ENCODE peak calls at places on chromosome 14, in four cellular contexts. One of them, this sample, is unnamed. For H3K9me3 and H3K36me3, the result is how much of the 10 kb centered on the place peaks cover.

GRCh38 chr14:65027127-65027799 is 40.6 kb downstream of the FNTB start:
- DNase-seq in mammary epithelial cell: no peak
- DNase-seq in small intestine: no peak
- DNase-seq in esophagus squamous epithelium: no peak
- DNase-seq in this sample: no peak

GRCh38 chr14:58643366-58643765 is 5.6 kb downstream of the DACT1 start:
- DNase-seq in small intestine: no peak
- DNase-seq in mammary epithelial cell: no peak
- DNase-seq in esophagus squamous epithelium: no peak
- DNase-seq in this sample: no peak

GRCh38 chr14:50677527-50678063 is 9.5 kb upstream of the SAV1 start:
- DNase-seq in esophagus squamous epithelium: no peak
- DNase-seq in mammary epithelial cell: peak
- DNase-seq in small intestine: no peak
- DNase-seq in this sample: no peak

GRCh38 chr14:22084393-22085281 is 411.0 kb upstream of the OR4E1 start:
- DNase-seq in mammary epithelial cell: peak
- DNase-seq in small intestine: peak
- DNase-seq in esophagus squamous epithelium: no peak
- DNase-seq in this sample: no peak

GRCh38 chr14:81246561-81247270 is 26.0 kb upstream of the GTF2A1 start:
- DNase-seq in esophagus squamous epithelium: no peak
- DNase-seq in mammary epithelial cell: peak
- DNase-seq in small intestine: no peak
- DNase-seq in this sample: no peak

GRCh38 chr14:49950275-49951250 is 57.7 kb downstream of the ARF6 start:
- DNase-seq in esophagus squamous epithelium: no peak
- DNase-seq in small intestine: peak
- DNase-seq in mammary epithelial cell: peak
- DNase-seq in this sample: peak

GRCh38 chr14:77872971-77873370 is 73.1 kb downstream of the ADCK1 start:
- DNase-seq in esophagus squamous epithelium: no peak
- DNase-seq in mammary epithelial cell: no peak
- DNase-seq in small intestine: no peak
- DNase-seq in this sample: no peak

GRCh38 chr14:33534636-33535035 is 416.2 kb downstream of the EGLN3 start:
- DNase-seq in esophagus squamous epithelium: no peak
- DNase-seq in mammary epithelial cell: peak
- DNase-seq in small intestine: no peak
- DNase-seq in this sample: no peak

GRCh38 chr14:66477567-66477966 is 8.6 kb upstream of the CCDC196 start:
- DNase-seq in esophagus squamous epithelium: no peak
- DNase-seq in small intestine: no peak
- DNase-seq in mammary epithelial cell: no peak
- DNase-seq in this sample: no peak

GRCh38 chr14:29643415-29644206 is 284.0 kb downstream of the PRKD1 start:
- DNase-seq in small intestine: peak
- DNase-seq in esophagus squamous epithelium: no peak
- DNase-seq in mammary epithelial cell: peak
- DNase-seq in this sample: no peak

GRCh38 chr14:82725188-82725587 is 1191.5 kb upstream of the SEL1L start:
- DNase-seq in small intestine: no peak
- DNase-seq in mammary epithelial cell: no peak
- DNase-seq in esophagus squamous epithelium: no peak
- DNase-seq in this sample: no peak

GRCh38 chr14:68961781-68962584 is 17.1 kb downstream of the ACTN1 start:
- DNase-seq in mammary epithelial cell: peak
- DNase-seq in esophagus squamous epithelium: no peak
- DNase-seq in small intestine: no peak
- DNase-seq in this sample: no peak

GRCh38 chr14:103862393-103862782 is 15.0 kb upstream of the PPP1R13B start:
- DNase-seq in mammary epithelial cell: no peak
- DNase-seq in esophagus squamous epithelium: no peak
- DNase-seq in small intestine: peak
- DNase-seq in this sample: no peak
- H3K9me3 ChIP-seq in mammary epithelial cell: under half
- H3K9me3 ChIP-seq in esophagus squamous epithelium: under half
- H3K9me3 ChIP-seq in small intestine: under half
- H3K9me3 ChIP-seq in this sample: under half

DNA sequence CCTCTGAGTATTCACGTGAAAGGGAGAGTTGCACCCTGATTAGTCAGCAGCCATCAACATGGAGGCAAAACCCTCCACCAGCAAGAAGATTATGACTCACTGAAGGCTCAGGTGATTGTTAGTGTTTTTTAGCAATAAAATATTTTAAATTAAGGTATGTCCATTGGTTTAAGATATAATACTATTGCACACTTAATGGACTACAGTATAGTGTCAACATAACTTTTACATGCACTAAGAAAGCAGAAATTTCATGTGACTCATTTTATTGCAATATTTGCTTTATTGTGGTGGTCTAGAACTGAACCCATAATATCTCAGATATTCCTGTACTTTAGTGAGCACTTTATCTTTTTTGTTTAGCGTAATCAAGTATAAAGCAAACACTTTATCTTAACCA is 77.0 kb upstream of the PTGDR start:
- DNase-seq in esophagus squamous epithelium: no peak
- DNase-seq in mammary epithelial cell: no peak
- DNase-seq in small intestine: no peak
- DNase-seq in this sample: no peak
- H3K36me3 ChIP-seq in esophagus squamous epithelium: under half
- H3K36me3 ChIP-seq in mammary epithelial cell: under half
- H3K36me3 ChIP-seq in small intestine: under half
- H3K36me3 ChIP-seq in this sample: under half

GRCh38 chr14:87131879-87132278 is 861.1 kb downstream of the GALC start:
- DNase-seq in mammary epithelial cell: peak
- DNase-seq in esophagus squamous epithelium: no peak
- DNase-seq in small intestine: no peak
- DNase-seq in this sample: no peak
- H3K9me3 ChIP-seq in mammary epithelial cell: under half
- H3K9me3 ChIP-seq in esophagus squamous epithelium: under half
- H3K9me3 ChIP-seq in small intestine: under half
- H3K9me3 ChIP-seq in this sample: under half

GRCh38 chr14:93797071-93797470 is 8.8 kb upstream of the PRIMA1 start:
- DNase-seq in mammary epithelial cell: peak
- DNase-seq in esophagus squamous epithelium: no peak
- DNase-seq in small intestine: no peak
- DNase-seq in this sample: no peak
- H3K36me3 ChIP-seq in mammary epithelial cell: under half
- H3K36me3 ChIP-seq in esophagus squamous epithelium: under half
- H3K36me3 ChIP-seq in small intestine: under half
- H3K36me3 ChIP-seq in this sample: under half

DNA sequence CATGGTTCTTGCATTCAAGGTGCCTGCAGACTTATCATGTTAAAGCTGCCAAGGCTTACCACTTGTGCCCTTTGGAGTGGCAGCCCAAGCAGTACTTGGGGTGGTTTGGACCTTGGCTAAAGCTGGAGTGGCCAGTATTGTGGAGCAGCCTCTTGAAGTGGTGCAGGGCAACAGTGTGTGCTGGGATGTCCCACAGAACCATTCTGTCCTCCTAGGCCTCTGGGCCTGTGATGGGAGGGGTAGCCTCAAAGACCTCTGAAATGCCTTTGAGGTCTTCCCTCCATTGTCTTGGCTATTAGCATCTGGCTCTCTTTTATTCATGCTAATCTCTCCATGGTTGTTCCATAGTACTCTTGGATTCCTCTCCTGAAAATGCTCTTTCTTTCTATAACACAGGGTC is 78.2 kb upstream of the SLC24A4 start:
- DNase-seq in small intestine: no peak
- DNase-seq in mammary epithelial cell: no peak
- DNase-seq in esophagus squamous epithelium: no peak
- DNase-seq in this sample: no peak
- H3K9me3 ChIP-seq in small intestine: under half
- H3K9me3 ChIP-seq in mammary epithelial cell: under half
- H3K9me3 ChIP-seq in esophagus squamous epithelium: under half
- H3K9me3 ChIP-seq in this sample: under half

GRCh38 chr14:74526854-74527585 is 33.5 kb downstream of the ISCA2 start:
- DNase-seq in mammary epithelial cell: no peak
- DNase-seq in esophagus squamous epithelium: no peak
- DNase-seq in small intestine: no peak
- DNase-seq in this sample: no peak

GRCh38 chr14:74527736-74528280 is 34.2 kb downstream of the ISCA2 start:
- DNase-seq in esophagus squamous epithelium: no peak
- DNase-seq in small intestine: no peak
- DNase-seq in mammary epithelial cell: no peak
- DNase-seq in this sample: no peak

GRCh38 chr14:74524813-74525135 is 31.2 kb downstream of the ISCA2 start:
- DNase-seq in small intestine: no peak
- DNase-seq in esophagus squamous epithelium: no peak
- DNase-seq in mammary epithelial cell: no peak
- DNase-seq in this sample: no peak

GRCh38 chr14:74524076-74524812 is 30.7 kb downstream of the ISCA2 start:
- DNase-seq in small intestine: no peak
- DNase-seq in esophagus squamous epithelium: no peak
- DNase-seq in mammary epithelial cell: peak
- DNase-seq in this sample: no peak

GRCh38 chr14:74525361-74525851 is 31.8 kb downstream of the ISCA2 start:
- DNase-seq in mammary epithelial cell: no peak
- DNase-seq in small intestine: no peak
- DNase-seq in esophagus squamous epithelium: no peak
- DNase-seq in this sample: no peak
- H3K36me3 ChIP-seq in mammary epithelial cell: under half
- H3K36me3 ChIP-seq in small intestine: under half
- H3K36me3 ChIP-seq in esophagus squamous epithelium: under half
- H3K36me3 ChIP-seq in this sample: under half

GRCh38 chr14:20195911-20196310 is 5.2 kb downstream of the OR11G2 start:
- DNase-seq in esophagus squamous epithelium: no peak
- DNase-seq in mammary epithelial cell: no peak
- DNase-seq in small intestine: no peak
- DNase-seq in this sample: no peak
- H3K9me3 ChIP-seq in esophagus squamous epithelium: under half
- H3K9me3 ChIP-seq in mammary epithelial cell: under half
- H3K9me3 ChIP-seq in small intestine: under half
- H3K9me3 ChIP-seq in this sample: under half

DNA sequence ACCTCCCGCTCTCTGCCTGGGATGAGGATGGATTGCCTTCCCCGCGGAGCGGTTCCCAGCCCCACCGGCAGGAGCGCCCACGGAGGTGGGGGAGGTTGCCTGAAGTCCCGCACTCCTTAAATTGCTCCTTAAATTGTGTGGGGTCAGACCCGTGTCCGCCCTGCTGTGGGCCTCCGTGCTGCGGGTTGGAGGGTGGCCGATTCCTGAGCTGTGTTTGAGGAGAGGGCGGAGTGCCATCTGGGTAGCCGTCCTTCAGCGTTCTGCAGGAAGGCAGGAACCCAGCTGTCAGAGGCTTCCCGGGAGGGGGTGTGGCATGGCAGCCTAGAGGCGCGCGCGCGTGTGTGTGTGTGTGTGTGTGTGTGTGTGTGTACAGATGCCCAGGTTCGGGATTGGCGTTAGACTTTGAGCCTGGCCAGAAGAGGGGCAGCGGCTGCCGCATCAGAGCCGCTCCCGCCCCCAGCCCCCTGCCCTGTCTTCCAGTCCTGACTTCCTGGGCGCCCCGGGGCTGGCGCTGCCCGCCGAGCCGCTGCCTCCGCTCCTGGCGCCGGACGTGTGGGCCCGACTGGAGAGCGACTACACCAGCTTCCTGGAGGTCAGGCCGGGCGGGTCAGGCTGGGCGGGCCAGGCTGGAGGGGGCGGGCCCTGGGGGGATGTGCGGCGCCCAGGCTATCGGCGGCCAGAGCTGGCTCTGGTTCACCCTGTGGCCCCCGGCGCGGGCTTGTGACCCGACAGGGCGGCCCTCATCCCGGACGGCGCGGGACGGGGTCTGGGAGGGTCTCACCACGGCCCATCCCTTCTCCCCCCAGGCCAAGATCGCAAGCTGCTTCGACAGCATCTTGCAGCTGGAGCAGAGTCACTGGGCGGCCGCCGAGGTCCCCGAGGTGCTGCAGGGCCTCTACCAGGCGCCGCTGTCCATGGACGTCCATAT is 9.2 kb downstream of the EXOC3L4 start:
- DNase-seq in esophagus squamous epithelium: no peak
- DNase-seq in mammary epithelial cell: peak
- DNase-seq in small intestine: peak
- DNase-seq in this sample: no peak
- H3K36me3 ChIP-seq in esophagus squamous epithelium: under half
- H3K36me3 ChIP-seq in mammary epithelial cell: under half
- H3K36me3 ChIP-seq in small intestine: under half
- H3K36me3 ChIP-seq in this sample: under half

GRCh38 chr14:79834856-79835255 is 376.4 kb downstream of the DIO2 start:
- DNase-seq in mammary epithelial cell: no peak
- DNase-seq in small intestine: no peak
- DNase-seq in esophagus squamous epithelium: no peak
- DNase-seq in this sample: no peak
- H3K9me3 ChIP-seq in mammary epithelial cell: under half
- H3K9me3 ChIP-seq in small intestine: under half
- H3K9me3 ChIP-seq in esophagus squamous epithelium: under half
- H3K9me3 ChIP-seq in this sample: under half

GRCh38 chr14:101872333-101872732 is 92.0 kb upstream of the DYNC1H1 start:
- DNase-seq in small intestine: no peak
- DNase-seq in mammary epithelial cell: no peak
- DNase-seq in esophagus squamous epithelium: no peak
- DNase-seq in this sample: no peak

GRCh38 chr14:101869217-101869616 is 95.2 kb upstream of the DYNC1H1 start:
- DNase-seq in small intestine: no peak
- DNase-seq in mammary epithelial cell: no peak
- DNase-seq in esophagus squamous epithelium: no peak
- DNase-seq in this sample: no peak

GRCh38 chr14:101870273-101870939 is 94.0 kb upstream of the DYNC1H1 start:
- DNase-seq in small intestine: no peak
- DNase-seq in esophagus squamous epithelium: no peak
- DNase-seq in mammary epithelial cell: no peak
- DNase-seq in this sample: no peak

GRCh38 chr14:101865288-101865687 is 99.1 kb upstream of the DYNC1H1 start:
- DNase-seq in small intestine: no peak
- DNase-seq in mammary epithelial cell: no peak
- DNase-seq in esophagus squamous epithelium: no peak
- DNase-seq in this sample: no peak

GRCh38 chr14:101867854-101868253 is 96.5 kb upstream of the DYNC1H1 start:
- DNase-seq in small intestine: no peak
- DNase-seq in esophagus squamous epithelium: no peak
- DNase-seq in mammary epithelial cell: no peak
- DNase-seq in this sample: no peak
- H3K36me3 ChIP-seq in small intestine: under half
- H3K36me3 ChIP-seq in esophagus squamous epithelium: under half
- H3K36me3 ChIP-seq in mammary epithelial cell: under half
- H3K36me3 ChIP-seq in this sample: under half

This sample was measured in lung.